ENCODE peak calls at places on chromosomes 6 and 20, in four cellular contexts. I is GM23248, L is IMR-90, F is GM12878. H is an unnamed sample.
A peak's percentile ranks its signal among the peaks of the same experiment; 100 is the strongest.

GRCh38 chr20:32737371-32738223 is 5.7 kb downstream of the COMMD7 start:
- DNase-seq in I (peak; percentile 78), L (peak; percentile 91), F (no peak), H (peak; percentile 54)

GRCh38 chr6:100300221-100300736 is 164.4 kb downstream of the SIM1 start:
- DNase-seq in I (peak; percentile 96), L (peak; percentile 95), F (no peak), H (peak; percentile 90)

GRCh38 chr6:44782198-44782597 is 394.7 kb downstream of the CDC5L start:
- DNase-seq in I (no peak), L (no peak), F (no peak), H (no peak)

GRCh38 chr6:117265425-117266266 is at the start of gene VGLL2:
- DNase-seq in I (peak; percentile 77), L (peak; percentile 18), F (no peak), H (peak; percentile 20)

GRCh38 chr6:41537359-41537758 is 8.8 kb upstream of the FOXP4 start:
- DNase-seq in I (no peak), L (no peak), F (no peak), H (no peak)

GRCh38 chr6:159203304-159204005 is 34.3 kb downstream of the FNDC1 start:
- DNase-seq in I (peak; percentile 98), L (peak; percentile 89), F (no peak), H (peak; percentile 71)

GRCh38 chr6:125604257-125604656 is 145.2 kb upstream of the HEY2 start:
- DNase-seq in I (no peak), L (no peak), F (no peak), H (no peak)

GRCh38 chr20:63023071-63023835 is 16.5 kb upstream of the BHLHE23 start:
- DNase-seq in I (no peak), L (no peak), F (no peak), H (no peak)

GRCh38 chr6:125585470-125585869 is 164.0 kb upstream of the HEY2 start:
- DNase-seq in I (no peak), L (no peak), F (no peak), H (no peak)

GRCh38 chr6:97626586-97627441 is 343.8 kb upstream of the MMS22L start:
- DNase-seq in I (peak; percentile 64), L (peak; percentile 3), F (no peak), H (no peak)

GRCh38 chr6:37168809-37169457 is 1.0 kb upstream of the PIM1 start:
- DNase-seq in I (peak; percentile 90), L (no peak), F (no peak), H (no peak)

GRCh38 chr20:31698803-31699718 is 23.6 kb downstream of the BCL2L1 start:
- DNase-seq in I (peak; percentile 94), L (peak; percentile 98), F (no peak), H (peak; percentile 98)

DNA sequence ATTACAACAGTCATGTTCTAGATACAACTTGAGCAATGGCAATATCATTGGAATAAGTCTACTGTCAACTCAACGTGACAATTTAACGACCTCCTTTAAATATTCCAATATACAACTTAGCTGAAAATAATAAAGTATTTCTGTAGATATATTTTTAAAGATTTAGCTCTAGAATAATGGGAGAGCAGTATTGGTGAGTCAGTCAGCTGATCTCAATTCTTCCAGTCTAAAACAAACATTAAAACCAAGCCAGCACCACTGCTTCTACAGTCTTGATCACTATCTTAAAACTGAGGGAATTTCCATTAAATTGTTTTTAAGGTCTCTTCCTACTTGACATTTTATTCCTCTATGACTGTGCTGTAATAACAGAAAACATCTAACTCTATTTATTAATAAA is 38.2 kb downstream of the NOL7 start:
- DNase-seq in I (peak; percentile 52), L (peak; percentile 64), F (no peak), H (peak; percentile 22)
- H3K4me2 ChIP-seq in I (no peak overlapping the region), L (no peak overlapping the region), F (no peak overlapping the region), H (no peak overlapping the region)

GRCh38 chr6:2890981-2891767 is 11.9 kb downstream of the SERPINB9 start:
- DNase-seq in I (no peak), L (no peak), F (no peak), H (no peak)
- H3K4me2 ChIP-seq in I (no peak overlapping the region), L (no peak overlapping the region), F (peak overlapping the region; percentile 46), H (no peak overlapping the region)

DNA sequence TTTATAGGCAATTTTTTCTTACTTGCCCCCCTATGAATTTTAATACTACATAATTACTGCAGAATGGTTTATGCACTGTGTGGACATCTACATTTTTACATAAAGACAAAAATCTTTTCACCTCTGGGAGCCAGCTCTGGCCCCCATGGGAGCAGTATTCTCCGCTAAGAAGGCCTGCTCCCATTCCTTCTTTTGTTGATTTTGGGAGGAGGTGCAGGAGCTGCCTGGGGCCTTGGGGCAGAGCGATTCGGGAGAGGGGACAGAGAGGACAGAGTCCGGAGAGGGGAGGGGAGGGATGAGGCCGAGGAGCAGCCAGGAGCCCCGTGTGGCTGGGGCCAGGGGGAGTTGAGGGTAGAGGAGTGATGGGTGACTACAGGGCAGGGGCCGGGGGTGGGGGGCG is 452.0 kb downstream of the PREX1 start:
- DNase-seq in I (no peak), L (no peak), F (no peak), H (no peak)
- H3K4me2 ChIP-seq in I (no peak overlapping the region), L (no peak overlapping the region), F (no peak overlapping the region), H (no peak overlapping the region)

DNA sequence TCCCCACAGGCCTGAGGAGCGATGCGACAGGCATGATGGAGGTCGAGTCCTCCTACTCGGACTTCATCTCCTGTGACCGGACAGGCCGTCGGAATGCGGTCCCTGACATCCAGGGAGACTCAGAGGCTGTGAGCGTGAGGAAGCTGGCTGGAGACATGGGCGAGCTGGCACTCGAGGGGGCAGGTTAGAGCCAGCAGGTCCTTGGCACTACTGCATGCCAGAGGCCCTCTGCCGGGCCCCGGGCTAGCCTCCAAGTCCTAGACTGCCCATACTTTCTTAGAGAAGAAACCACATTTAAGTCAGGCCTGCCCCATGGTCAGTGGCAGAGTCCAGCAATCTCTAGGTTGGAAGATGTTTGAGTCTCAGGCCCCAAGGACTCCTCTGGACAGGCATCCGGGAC is 32.1 kb downstream of the PKIG start:
- DNase-seq in I (no peak), L (no peak), F (no peak), H (no peak)
- H3K4me2 ChIP-seq in I (no peak overlapping the region), L (no peak overlapping the region), F (no peak overlapping the region), H (no peak overlapping the region)

DNA sequence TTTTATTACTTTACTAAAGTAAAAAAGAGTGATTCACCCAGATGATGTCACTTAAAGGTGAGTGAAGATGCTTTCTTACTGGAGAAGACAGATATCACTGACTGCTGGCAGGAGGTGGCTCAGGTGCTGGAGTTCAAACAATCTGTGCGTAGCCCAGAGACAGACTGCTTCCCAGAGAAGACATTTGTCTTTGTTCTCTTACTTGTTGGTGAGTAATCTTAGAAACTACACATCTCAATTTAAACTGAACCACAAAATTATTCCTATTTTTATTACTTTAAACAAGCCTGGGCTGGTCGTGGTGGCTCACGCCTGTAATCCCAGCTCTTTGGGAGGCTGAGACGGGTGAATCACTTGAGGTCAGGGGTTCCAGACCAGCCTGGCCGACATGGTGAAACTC is 92.2 kb downstream of the CEP162 start:
- DNase-seq in I (no peak), L (no peak), F (no peak), H (peak; percentile 92)
- H3K4me2 ChIP-seq in I (no peak overlapping the region), L (no peak overlapping the region), F (no peak overlapping the region), H (no peak overlapping the region)

DNA sequence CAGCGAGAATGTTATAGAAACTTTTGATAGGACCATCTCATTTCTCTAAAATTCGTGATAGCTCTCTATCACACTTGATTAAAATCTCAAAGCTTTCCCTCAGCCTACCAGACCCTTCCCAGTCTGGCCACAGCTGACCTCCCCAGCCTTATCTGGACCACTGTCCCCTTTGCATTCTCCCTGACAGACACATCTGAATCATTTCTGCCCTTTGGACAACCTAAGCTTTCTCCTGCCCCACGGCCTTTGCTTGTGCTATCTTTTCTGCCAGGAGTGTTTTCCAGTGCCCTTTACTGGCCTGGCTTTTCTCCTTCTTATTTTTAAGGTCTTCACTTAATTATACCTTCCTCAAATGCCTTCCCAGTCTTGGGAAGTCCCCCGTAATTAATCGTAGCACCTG is 136.0 kb upstream of the RNF24 start:
- DNase-seq in I (no peak), L (no peak), F (no peak), H (no peak)
- H3K4me2 ChIP-seq in I (no peak overlapping the region), L (no peak overlapping the region), F (no peak overlapping the region), H (no peak overlapping the region)